ENCODE peak calls at places on chromosomes 3 and 15, in five cellular contexts. H is body of pancreas, I is GM06990, L is tibial nerve, O is Peyer's patch. C is an unnamed sample.

GRCh38 chr3:149245738-149246451 is 24.3 kb upstream of the CP start:
- DNase-seq in H (no peak), I (peak; percentile 50), L (no peak), O (no peak), C (no peak)

GRCh38 chr3:182292586-182292985 is 500.7 kb upstream of the ATP11B start:
- DNase-seq in O (no peak), H (no peak), I (no peak), L (no peak), C (no peak)

GRCh38 chr3:11238880-11239279 is 33.3 kb upstream of the ATG7 start:
- DNase-seq in L (no peak), H (no peak), I (no peak), O (no peak), C (no peak)

GRCh38 chr3:154285221-154285620 is 39.1 kb downstream of the DHX36 start:
- DNase-seq in O (no peak), H (no peak), I (no peak), L (no peak), C (no peak)

GRCh38 chr3:125179528-125180240 is 32.9 kb downstream of the SLC12A8 start:
- DNase-seq in L (no peak), H (no peak), O (no peak), I (no peak), C (no peak)

GRCh38 chr3:46931631-46932441 is 44.7 kb downstream of the CCDC12 start:
- DNase-seq in I (no peak), L (no peak), H (peak; percentile 47), O (peak; percentile 57), C (peak; percentile 91)

GRCh38 chr15:99726333-99726732 is 6.9 kb downstream of the LYSMD4 start:
- DNase-seq in O (no peak), I (no peak), H (no peak), L (no peak), C (no peak)

GRCh38 chr3:124967964-124968363 is 33.4 kb upstream of the MUC13 start:
- DNase-seq in I (no peak), O (no peak), H (no peak), L (no peak), C (no peak)

GRCh38 chr3:20080956-20081554 is 40.8 kb downstream of the KAT2B start:
- DNase-seq in I (peak; percentile 44), O (peak; percentile 26), L (no peak), H (peak; percentile 91), C (peak; percentile 60)

GRCh38 chr3:4501991-4502390 is 8.8 kb downstream of the ITPR1 start:
- DNase-seq in O (no peak), L (no peak), H (no peak), I (no peak), C (no peak)

GRCh38 chr3:57729339-57730039 is 26.6 kb upstream of the SLMAP start:
- DNase-seq in O (no peak), H (no peak), L (no peak), I (no peak), C (no peak)

GRCh38 chr15:51775967-51776816 is 24.8 kb downstream of the TMOD2 start:
- DNase-seq in L (no peak), H (peak; percentile 62), O (peak; percentile 42), I (no peak), C (no peak)

GRCh38 chr15:58241872-58242271 is 103.7 kb downstream of the AQP9 start:
- DNase-seq in H (no peak), O (no peak), L (no peak), I (no peak), C (no peak)

GRCh38 chr3:58042947-58043707 is 34.9 kb downstream of the FLNB start:
- DNase-seq in O (no peak), H (no peak), I (no peak), L (no peak), C (no peak)

GRCh38 chr15:27673766-27674445 is 425.2 kb downstream of the OCA2 start:
- DNase-seq in O (no peak), L (no peak), I (no peak), H (no peak), C (no peak)

GRCh38 chr3:139564290-139564861 is 24.8 kb upstream of the RBP1 start:
- DNase-seq in I (no peak), L (no peak), O (no peak), H (no peak), C (no peak)

GRCh38 chr3:108182339-108182738 is 39.9 kb downstream of the IFT57 start:
- DNase-seq in L (no peak), O (no peak), H (no peak), I (no peak), C (no peak)

GRCh38 chr3:50238549-50239026 is 2.6 kb downstream of the GNAI2 start:
- DNase-seq in L (peak; percentile 74), O (no peak), H (peak; percentile 98), I (no peak), C (peak; percentile 92)

GRCh38 chr15:70708839-70709238 is 54.5 kb downstream of the UACA start:
- DNase-seq in H (no peak), L (no peak), O (no peak), I (no peak), C (no peak)

GRCh38 chr3:129490273-129490675 is 38.2 kb upstream of the RHO start:
- DNase-seq in O (peak; percentile 58), H (peak; percentile 82), I (no peak), L (peak; percentile 74), C (peak; percentile 83)

GRCh38 chr15:29756358-29757267 is 65.7 kb downstream of the TJP1 start:
- DNase-seq in H (no peak), I (no peak), L (no peak), O (no peak), C (no peak)

GRCh38 chr3:45692866-45693265 is 3.7 kb downstream of the SACM1L start:
- DNase-seq in O (no peak), H (no peak), L (no peak), I (no peak), C (no peak)

GRCh38 chr3:24316887-24317383 is 177.7 kb downstream of the THRB start:
- DNase-seq in O (no peak), L (no peak), I (no peak), H (no peak), C (no peak)

GRCh38 chr3:118011910-118012309 is 1022.7 kb downstream of the IGSF11 start:
- DNase-seq in O (no peak), L (no peak), H (no peak), I (no peak), C (no peak)

GRCh38 chr15:70892912-70893560 is 410 bp downstream of the LRRC49 start:
- DNase-seq in I (no peak), H (no peak), L (no peak), O (no peak), C (no peak)

GRCh38 chr15:66251790-66252355 is 1.7 kb downstream of the MEGF11 start:
- DNase-seq in H (no peak), I (no peak), O (no peak), L (no peak), C (no peak)

GRCh38 chr15:66249623-66250174 is 3.9 kb downstream of the MEGF11 start:
- DNase-seq in I (no peak), O (no peak), L (no peak), H (no peak), C (no peak)

GRCh38 chr15:66253296-66253642 is 281 bp downstream of the MEGF11 start:
- DNase-seq in O (no peak), I (no peak), L (no peak), H (no peak), C (no peak)

GRCh38 chr15:66252411-66253295 is 897 bp downstream of the MEGF11 start:
- DNase-seq in L (peak; percentile 21), H (peak; percentile 73), I (peak; percentile 48), O (peak; percentile 34), C (peak; percentile 64)

GRCh38 chr15:66251065-66251789 is 2.3 kb downstream of the MEGF11 start:
- DNase-seq in O (no peak), I (no peak), L (no peak), H (no peak), C (no peak)
- H3K27me3 ChIP-seq in O (no peaks in the 10 kb centered on the region), I (peaks cover 9% of the 10 kb centered on the region), L (no peaks in the 10 kb centered on the region), H (no peaks in the 10 kb centered on the region), C (peaks cover 69% of the 10 kb centered on the region)

GRCh38 chr3:127137757-127138536 is 55.0 kb upstream of the PRR23E start:
- DNase-seq in H (no peak), L (no peak), O (no peak), I (no peak), C (no peak)
- H3K27me3 ChIP-seq in H (no peaks in the 10 kb centered on the region), L (peaks cover 2% of the 10 kb centered on the region), O (no peaks in the 10 kb centered on the region), I (peaks cover 4% of the 10 kb centered on the region), C (peaks cover 30% of the 10 kb centered on the region)

GRCh38 chr3:5650303-5650702 is 462.8 kb downstream of the EDEM1 start:
- DNase-seq in H (no peak), O (no peak), I (no peak), L (no peak), C (no peak)
- H3K27me3 ChIP-seq in H (no peaks in the 10 kb centered on the region), O (no peaks in the 10 kb centered on the region), I (no peaks in the 10 kb centered on the region), L (no peaks in the 10 kb centered on the region), C (no peaks in the 10 kb centered on the region)

GRCh38 chr15:63998489-63998888 is 47.8 kb downstream of the DAPK2 start:
- DNase-seq in H (no peak), L (no peak), I (no peak), O (no peak), C (no peak)
- H3K27me3 ChIP-seq in H (no peaks in the 10 kb centered on the region), L (no peaks in the 10 kb centered on the region), I (no peaks in the 10 kb centered on the region), O (no peaks in the 10 kb centered on the region), C (no peaks in the 10 kb centered on the region)